ENCODE peak calls at places on chromosome 19, in eight cellular contexts. O, D, L, Z, X, R, U and W are unnamed samples.

GRCh38 chr19:55212447-55212846 is 3.1 kb upstream of the PTPRH start:
- DNase-seq in U (no peak), R (no peak), Z (no peak), X (no peak), L (no peak), D (no peak), O (no peak), W (no peak)

GRCh38 chr19:35153701-35154534 is 617 bp upstream of the FXYD5 start:
- DNase-seq in O (no peak), U (no peak), R (no peak), D (no peak), Z (no peak), X (no peak), L (no peak), W (no peak)

GRCh38 chr19:33662391-33662790 is 40.6 kb downstream of the CHST8 start:
- DNase-seq in U (no peak), X (no peak), O (no peak), D (peak), L (no peak), R (no peak), Z (no peak), W (no peak)

GRCh38 chr19:3146677-3147100 is 10.9 kb downstream of the GNA15 start:
- DNase-seq in L (no peak), D (no peak), R (no peak), U (no peak), Z (no peak), X (no peak), O (no peak), W (no peak)

GRCh38 chr19:55676384-55676783 is 1.4 kb downstream of the EPN1 start:
- DNase-seq in D (no peak), U (no peak), R (peak), O (no peak), Z (no peak), X (no peak), L (no peak), W (no peak)

GRCh38 chr19:50695251-50696064 is 24.1 kb downstream of the SHANK1 start:
- DNase-seq in R (no peak), O (no peak), X (no peak), D (no peak), L (no peak), U (peak), Z (no peak), W (peak)

GRCh38 chr19:11737964-11738745 is 591 bp downstream of the ZNF823 start:
- DNase-seq in O (peak), X (no peak), U (peak), R (peak), Z (peak), D (peak), L (peak), W (peak)

GRCh38 chr19:3665681-3666544 is 34.4 kb downstream of the PIP5K1C start:
- DNase-seq in L (peak), O (peak), U (peak), D (peak), Z (no peak), X (no peak), R (no peak), W (no peak)

GRCh38 chr19:23505738-23506137 is 110.5 kb upstream of the ZNF91 start:
- DNase-seq in O (no peak), L (no peak), R (no peak), X (no peak), Z (no peak), D (no peak), U (no peak), W (no peak)

GRCh38 chr19:47243776-47244547 is 12.4 kb upstream of the CCDC9 start:
- DNase-seq in L (peak), U (peak), X (peak), O (peak), Z (peak), R (peak), D (peak), W (peak)

GRCh38 chr19:17242431-17243208 is 3.1 kb downstream of the NR2F6 start:
- DNase-seq in Z (no peak), L (no peak), O (no peak), U (no peak), D (no peak), X (no peak), R (no peak), W (no peak)

GRCh38 chr19:49601482-49602038 is 10.6 kb downstream of the PRR12 start:
- DNase-seq in L (no peak), D (no peak), O (no peak), R (no peak), X (no peak), Z (no peak), U (no peak), W (no peak)

GRCh38 chr19:8585894-8586750 is 8.9 kb upstream of the MYO1F start:
- DNase-seq in O (peak), D (no peak), R (peak), X (peak), L (no peak), Z (no peak), U (no peak), W (no peak)

GRCh38 chr19:10891360-10892108 is 20.2 kb downstream of the CARM1 start:
- DNase-seq in Z (no peak), D (no peak), X (no peak), O (peak), L (no peak), R (no peak), U (no peak), W (no peak)

GRCh38 chr19:3575949-3576673 is 3.4 kb downstream of the HMG20B start:
- DNase-seq in X (no peak), O (no peak), Z (no peak), R (no peak), L (no peak), U (no peak), D (no peak), W (no peak)

GRCh38 chr19:34994643-34995471 is 5.3 kb upstream of the GRAMD1A start:
- DNase-seq in D (peak), L (no peak), X (no peak), Z (no peak), O (no peak), U (no peak), R (peak), W (no peak)

GRCh38 chr19:32830231-32831014 is 39.1 kb downstream of the SLC7A9 start:
- DNase-seq in D (no peak), U (no peak), R (no peak), L (no peak), Z (peak), O (no peak), X (no peak), W (no peak)

GRCh38 chr19:11337080-11337479 is 2.4 kb downstream of the RAB3D start:
- DNase-seq in O (no peak), U (no peak), D (no peak), X (no peak), Z (no peak), L (no peak), R (no peak), W (no peak)

GRCh38 chr19:18418034-18418724 is 1.0 kb upstream of the SSBP4 start:
- DNase-seq in L (no peak), X (no peak), O (no peak), U (no peak), Z (no peak), R (no peak), D (peak), W (no peak)

GRCh38 chr19:17262557-17262956 is 2.0 kb downstream of the USHBP1 start:
- DNase-seq in L (no peak), X (no peak), R (no peak), U (no peak), Z (no peak), D (no peak), O (no peak), W (no peak)

GRCh38 chr19:18765224-18765623 is 25.9 kb downstream of the COMP start:
- DNase-seq in O (no peak), D (no peak), U (no peak), Z (no peak), R (no peak), L (no peak), X (peak), W (no peak)

GRCh38 chr19:4456566-4456842 is 1.1 kb downstream of the UBXN6 start:
- DNase-seq in R (no peak), L (no peak), O (no peak), U (peak), Z (peak), D (no peak), X (no peak), W (peak)

GRCh38 chr19:33325920-33326319 is 23.6 kb upstream of the CEBPA start:
- DNase-seq in X (no peak), U (no peak), D (peak), R (peak), Z (no peak), O (no peak), L (peak), W (no peak)